ENCODE peak calls at places on chromosome 14, in eight cellular contexts. One of them, this sample, is unnamed.

GRCh38 chr14:99803106-99803437 is 9.9 kb downstream of the EML1 start:
- DNase-seq in cardiac muscle cell: no peak
- DNase-seq in uterus: no peak
- DNase-seq in spleen: no peak
- DNase-seq in Peyer's patch: no peak
- DNase-seq in dorsolateral prefrontal cortex: no peak
- DNase-seq in gastrocnemius medialis: no peak
- DNase-seq in tibial artery: no peak
- DNase-seq in this sample: no peak

GRCh38 chr14:50955373-50956043 is 11.2 kb upstream of the PYGL start:
- DNase-seq in tibial artery: no peak
- DNase-seq in uterus: peak; percentile 67
- DNase-seq in Peyer's patch: peak; percentile 59
- DNase-seq in spleen: peak; percentile 78
- DNase-seq in gastrocnemius medialis: peak; percentile 64
- DNase-seq in cardiac muscle cell: peak; percentile 20
- DNase-seq in dorsolateral prefrontal cortex: peak; percentile 60
- DNase-seq in this sample: peak; percentile 83

GRCh38 chr14:91417134-91417982 is at the start of gene CCDC88C:
- DNase-seq in gastrocnemius medialis: no peak
- DNase-seq in spleen: peak; percentile 96
- DNase-seq in uterus: peak; percentile 45
- DNase-seq in cardiac muscle cell: peak; percentile 61
- DNase-seq in tibial artery: no peak
- DNase-seq in dorsolateral prefrontal cortex: no peak
- DNase-seq in Peyer's patch: peak; percentile 90
- DNase-seq in this sample: peak; percentile 86

GRCh38 chr14:86604546-86604945 is 1074.6 kb downstream of the FLRT2 start:
- DNase-seq in tibial artery: no peak
- DNase-seq in Peyer's patch: no peak
- DNase-seq in spleen: no peak
- DNase-seq in dorsolateral prefrontal cortex: no peak
- DNase-seq in uterus: no peak
- DNase-seq in gastrocnemius medialis: no peak
- DNase-seq in cardiac muscle cell: no peak
- DNase-seq in this sample: no peak

GRCh38 chr14:89936654-89937185 is 17.8 kb downstream of the EFCAB11 start:
- DNase-seq in Peyer's patch: no peak
- DNase-seq in uterus: no peak
- DNase-seq in gastrocnemius medialis: no peak
- DNase-seq in cardiac muscle cell: no peak
- DNase-seq in spleen: no peak
- DNase-seq in dorsolateral prefrontal cortex: no peak
- DNase-seq in tibial artery: no peak
- DNase-seq in this sample: no peak

GRCh38 chr14:48614003-48614402 is 938.6 kb upstream of the MDGA2 start:
- DNase-seq in gastrocnemius medialis: no peak
- DNase-seq in cardiac muscle cell: no peak
- DNase-seq in uterus: no peak
- DNase-seq in spleen: no peak
- DNase-seq in Peyer's patch: no peak
- DNase-seq in dorsolateral prefrontal cortex: no peak
- DNase-seq in tibial artery: no peak
- DNase-seq in this sample: no peak

GRCh38 chr14:33465952-33466700 is 484.7 kb downstream of the EGLN3 start:
- DNase-seq in spleen: no peak
- DNase-seq in uterus: no peak
- DNase-seq in tibial artery: no peak
- DNase-seq in dorsolateral prefrontal cortex: no peak
- DNase-seq in gastrocnemius medialis: no peak
- DNase-seq in Peyer's patch: no peak
- DNase-seq in cardiac muscle cell: no peak
- DNase-seq in this sample: no peak

GRCh38 chr14:100784523-100785337 is 41.2 kb upstream of the MEG3 start:
- DNase-seq in tibial artery: peak; percentile 29
- DNase-seq in cardiac muscle cell: no peak
- DNase-seq in gastrocnemius medialis: no peak
- DNase-seq in spleen: peak; percentile 69
- DNase-seq in Peyer's patch: peak; percentile 23
- DNase-seq in uterus: no peak
- DNase-seq in dorsolateral prefrontal cortex: no peak
- DNase-seq in this sample: no peak

GRCh38 chr14:75648066-75648838 is 12.4 kb downstream of the ERG28 start:
- DNase-seq in spleen: no peak
- DNase-seq in tibial artery: no peak
- DNase-seq in gastrocnemius medialis: peak; percentile 90
- DNase-seq in uterus: no peak
- DNase-seq in Peyer's patch: no peak
- DNase-seq in dorsolateral prefrontal cortex: no peak
- DNase-seq in cardiac muscle cell: peak; percentile 62
- DNase-seq in this sample: no peak

GRCh38 chr14:90732142-90732541 is 84.1 kb downstream of the TTC7B start:
- DNase-seq in tibial artery: no peak
- DNase-seq in spleen: no peak
- DNase-seq in uterus: no peak
- DNase-seq in Peyer's patch: no peak
- DNase-seq in dorsolateral prefrontal cortex: no peak
- DNase-seq in cardiac muscle cell: no peak
- DNase-seq in gastrocnemius medialis: no peak
- DNase-seq in this sample: no peak

GRCh38 chr14:63764620-63765139 is 36.8 kb upstream of the SGPP1 start:
- DNase-seq in cardiac muscle cell: no peak
- DNase-seq in tibial artery: no peak
- DNase-seq in Peyer's patch: no peak
- DNase-seq in uterus: no peak
- DNase-seq in gastrocnemius medialis: no peak
- DNase-seq in dorsolateral prefrontal cortex: no peak
- DNase-seq in spleen: no peak
- DNase-seq in this sample: no peak

GRCh38 chr14:68401320-68401719 is 391.5 kb downstream of the ZFP36L1 start:
- DNase-seq in uterus: no peak
- DNase-seq in cardiac muscle cell: no peak
- DNase-seq in gastrocnemius medialis: no peak
- DNase-seq in Peyer's patch: no peak
- DNase-seq in spleen: no peak
- DNase-seq in dorsolateral prefrontal cortex: no peak
- DNase-seq in tibial artery: no peak
- DNase-seq in this sample: no peak

GRCh38 chr14:31441273-31442110 is 15.8 kb downstream of the DTD2 start:
- DNase-seq in cardiac muscle cell: no peak
- DNase-seq in dorsolateral prefrontal cortex: no peak
- DNase-seq in gastrocnemius medialis: no peak
- DNase-seq in spleen: no peak
- DNase-seq in tibial artery: no peak
- DNase-seq in Peyer's patch: no peak
- DNase-seq in uterus: no peak
- DNase-seq in this sample: no peak

GRCh38 chr14:55801121-55801520 is 221.1 kb downstream of the KTN1 start:
- DNase-seq in gastrocnemius medialis: no peak
- DNase-seq in dorsolateral prefrontal cortex: no peak
- DNase-seq in cardiac muscle cell: no peak
- DNase-seq in spleen: no peak
- DNase-seq in uterus: no peak
- DNase-seq in tibial artery: no peak
- DNase-seq in Peyer's patch: no peak
- DNase-seq in this sample: no peak

GRCh38 chr14:68215628-68216027 is 396.0 kb downstream of the RAD51B start:
- DNase-seq in spleen: no peak
- DNase-seq in uterus: no peak
- DNase-seq in tibial artery: no peak
- DNase-seq in dorsolateral prefrontal cortex: no peak
- DNase-seq in gastrocnemius medialis: no peak
- DNase-seq in cardiac muscle cell: no peak
- DNase-seq in Peyer's patch: no peak
- DNase-seq in this sample: no peak

GRCh38 chr14:24678801-24679247 is 44.8 kb upstream of the GZMB start:
- DNase-seq in dorsolateral prefrontal cortex: no peak
- DNase-seq in spleen: peak; percentile 88
- DNase-seq in Peyer's patch: peak; percentile 59
- DNase-seq in tibial artery: no peak
- DNase-seq in gastrocnemius medialis: peak; percentile 23
- DNase-seq in uterus: peak; percentile 41
- DNase-seq in cardiac muscle cell: peak; percentile 90
- DNase-seq in this sample: peak; percentile 90

GRCh38 chr14:73833530-73834257 is 17.9 kb upstream of the PTGR2 start:
- DNase-seq in uterus: no peak
- DNase-seq in spleen: no peak
- DNase-seq in gastrocnemius medialis: no peak
- DNase-seq in cardiac muscle cell: peak; percentile 10
- DNase-seq in tibial artery: no peak
- DNase-seq in dorsolateral prefrontal cortex: no peak
- DNase-seq in Peyer's patch: no peak
- DNase-seq in this sample: no peak

DNA sequence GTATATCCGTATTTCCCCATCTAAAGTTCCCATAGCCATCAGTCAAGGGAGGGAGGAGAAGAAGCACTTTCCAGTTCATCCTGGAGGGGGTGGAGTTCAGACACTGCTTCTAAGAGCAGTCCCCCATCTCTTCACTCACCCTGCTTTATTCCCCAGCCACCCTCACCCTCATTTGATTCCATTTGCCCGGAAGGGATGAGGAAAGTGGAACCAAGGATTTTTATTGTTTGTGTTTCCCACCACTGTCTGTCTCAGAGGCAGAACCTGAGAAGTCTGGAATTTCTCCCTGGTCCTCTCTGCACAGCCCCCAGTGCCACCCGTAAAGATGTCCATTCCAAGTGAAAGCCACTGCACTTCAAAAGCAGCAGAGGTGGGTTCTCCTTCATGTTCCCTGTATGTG is 134.2 kb upstream of the HIF1A start:
- DNase-seq in spleen: no peak
- DNase-seq in tibial artery: no peak
- DNase-seq in uterus: no peak
- DNase-seq in dorsolateral prefrontal cortex: no peak
- DNase-seq in cardiac muscle cell: no peak
- DNase-seq in gastrocnemius medialis: no peak
- DNase-seq in Peyer's patch: no peak
- DNase-seq in this sample: no peak
- TF ChIP-seq CTCF in spleen: no peak
- TF ChIP-seq CTCF in tibial artery: no peak
- TF ChIP-seq CTCF in uterus: no peak
- TF ChIP-seq CTCF in dorsolateral prefrontal cortex: no peak
- TF ChIP-seq CTCF in cardiac muscle cell: peak; percentile 35
- TF ChIP-seq CTCF in gastrocnemius medialis: no peak
- TF ChIP-seq CTCF in Peyer's patch: no peak
- TF ChIP-seq CTCF in this sample: no peak

GRCh38 chr14:49620182-49621113 is at the start of the genes MGAT2 and RPL36AL:
- DNase-seq in dorsolateral prefrontal cortex: peak; percentile 99
- DNase-seq in Peyer's patch: peak; percentile 99
- DNase-seq in cardiac muscle cell: peak; percentile 97
- DNase-seq in uterus: peak; percentile 99
- DNase-seq in spleen: peak; percentile 98
- DNase-seq in tibial artery: peak; percentile 99
- DNase-seq in gastrocnemius medialis: peak; percentile 99
- DNase-seq in this sample: peak; percentile 99
- TF ChIP-seq CTCF in dorsolateral prefrontal cortex: peak; percentile 52
- TF ChIP-seq CTCF in Peyer's patch: peak; percentile 15
- TF ChIP-seq CTCF in cardiac muscle cell: peak; percentile 40
- TF ChIP-seq CTCF in uterus: peak; percentile 20
- TF ChIP-seq CTCF in spleen: peak; percentile 37
- TF ChIP-seq CTCF in tibial artery: peak; percentile 45
- TF ChIP-seq CTCF in gastrocnemius medialis: peak; percentile 7
- TF ChIP-seq CTCF in this sample: peak; percentile 13

GRCh38 chr14:94819531-94819930 is 49.6 kb upstream of the GSC start:
- DNase-seq in uterus: no peak
- DNase-seq in dorsolateral prefrontal cortex: no peak
- DNase-seq in Peyer's patch: no peak
- DNase-seq in gastrocnemius medialis: no peak
- DNase-seq in cardiac muscle cell: no peak
- DNase-seq in tibial artery: no peak
- DNase-seq in spleen: no peak
- DNase-seq in this sample: no peak

GRCh38 chr14:94821705-94822104 is 51.8 kb upstream of the GSC start:
- DNase-seq in dorsolateral prefrontal cortex: no peak
- DNase-seq in gastrocnemius medialis: no peak
- DNase-seq in uterus: no peak
- DNase-seq in Peyer's patch: no peak
- DNase-seq in tibial artery: no peak
- DNase-seq in cardiac muscle cell: no peak
- DNase-seq in spleen: no peak
- DNase-seq in this sample: no peak

GRCh38 chr14:94816113-94816512 is 46.2 kb upstream of the GSC start:
- DNase-seq in uterus: no peak
- DNase-seq in Peyer's patch: no peak
- DNase-seq in gastrocnemius medialis: no peak
- DNase-seq in tibial artery: no peak
- DNase-seq in cardiac muscle cell: no peak
- DNase-seq in dorsolateral prefrontal cortex: no peak
- DNase-seq in spleen: no peak
- DNase-seq in this sample: no peak
- TF ChIP-seq CTCF in uterus: no peak
- TF ChIP-seq CTCF in Peyer's patch: no peak
- TF ChIP-seq CTCF in gastrocnemius medialis: no peak
- TF ChIP-seq CTCF in tibial artery: no peak
- TF ChIP-seq CTCF in cardiac muscle cell: no peak
- TF ChIP-seq CTCF in dorsolateral prefrontal cortex: no peak
- TF ChIP-seq CTCF in spleen: no peak
- TF ChIP-seq CTCF in this sample: no peak

GRCh38 chr14:93105362-93105761 is 10.4 kb downstream of the ITPK1 start:
- DNase-seq in uterus: no peak
- DNase-seq in tibial artery: no peak
- DNase-seq in spleen: peak; percentile 85
- DNase-seq in cardiac muscle cell: no peak
- DNase-seq in dorsolateral prefrontal cortex: no peak
- DNase-seq in Peyer's patch: no peak
- DNase-seq in gastrocnemius medialis: peak; percentile 31
- DNase-seq in this sample: peak; percentile 33

GRCh38 chr14:93107383-93107782 is 8.3 kb downstream of the ITPK1 start:
- DNase-seq in dorsolateral prefrontal cortex: no peak
- DNase-seq in Peyer's patch: peak; percentile 78
- DNase-seq in uterus: no peak
- DNase-seq in gastrocnemius medialis: no peak
- DNase-seq in cardiac muscle cell: no peak
- DNase-seq in tibial artery: no peak
- DNase-seq in spleen: no peak
- DNase-seq in this sample: peak; percentile 33

GRCh38 chr14:93103392-93104080 is 12.2 kb downstream of the ITPK1 start:
- DNase-seq in dorsolateral prefrontal cortex: no peak
- DNase-seq in gastrocnemius medialis: no peak
- DNase-seq in cardiac muscle cell: no peak
- DNase-seq in Peyer's patch: peak; percentile 73
- DNase-seq in uterus: no peak
- DNase-seq in tibial artery: no peak
- DNase-seq in spleen: peak; percentile 94
- DNase-seq in this sample: peak; percentile 78

GRCh38 chr14:93106541-93107156 is 9.1 kb downstream of the ITPK1 start:
- DNase-seq in dorsolateral prefrontal cortex: no peak
- DNase-seq in uterus: no peak
- DNase-seq in Peyer's patch: no peak
- DNase-seq in gastrocnemius medialis: no peak
- DNase-seq in tibial artery: no peak
- DNase-seq in spleen: no peak
- DNase-seq in cardiac muscle cell: no peak
- DNase-seq in this sample: no peak

DNA sequence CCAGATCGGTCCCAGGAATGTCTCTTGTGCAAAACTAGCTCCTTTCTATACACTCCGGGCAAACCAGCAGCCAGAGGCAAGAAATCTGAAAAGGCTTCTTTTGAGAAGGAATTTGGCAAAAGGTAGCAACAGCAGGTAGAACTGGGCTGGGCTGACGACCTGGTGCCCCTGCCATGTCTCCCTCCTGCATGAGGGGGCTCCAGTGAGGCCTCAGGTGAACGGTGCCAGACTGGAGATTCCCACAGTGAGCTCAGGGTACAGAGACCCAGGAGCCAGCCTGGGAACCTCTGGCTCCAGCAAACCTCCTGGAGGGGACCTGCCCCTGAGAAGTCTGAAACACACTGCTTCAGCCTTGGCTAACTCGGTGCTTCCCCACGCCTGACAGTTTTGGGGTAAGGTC is 10.8 kb downstream of the ITPK1 start:
- DNase-seq in dorsolateral prefrontal cortex: no peak
- DNase-seq in cardiac muscle cell: no peak
- DNase-seq in gastrocnemius medialis: no peak
- DNase-seq in uterus: no peak
- DNase-seq in Peyer's patch: no peak
- DNase-seq in tibial artery: no peak
- DNase-seq in spleen: no peak
- DNase-seq in this sample: no peak
- TF ChIP-seq CTCF in dorsolateral prefrontal cortex: no peak
- TF ChIP-seq CTCF in cardiac muscle cell: no peak
- TF ChIP-seq CTCF in gastrocnemius medialis: no peak
- TF ChIP-seq CTCF in uterus: no peak
- TF ChIP-seq CTCF in Peyer's patch: no peak
- TF ChIP-seq CTCF in tibial artery: no peak
- TF ChIP-seq CTCF in spleen: no peak
- TF ChIP-seq CTCF in this sample: no peak